ENCODE peak calls at places on chromosome 10, in five cellular contexts. J is H9, K is neuronal stem cell, H is H1, T is trophoblast cell. N is an unnamed sample.

GRCh38 chr10:58621379-58622077 is 108.9 kb downstream of the BICC1 start:
- DNase-seq in J (no peak), H (no peak), T (no peak), K (no peak), N (no peak)

GRCh38 chr10:59324597-59324996 is 37.8 kb downstream of the FAM13C start:
- DNase-seq in H (no peak), J (no peak), K (no peak), T (no peak), N (peak)

GRCh38 chr10:91756286-91756685 is 41.9 kb upstream of the TNKS2 start:
- DNase-seq in J (no peak), T (no peak), K (no peak), H (no peak), N (peak)

GRCh38 chr10:19683326-19683725 is 132.9 kb upstream of the PLXDC2 start:
- DNase-seq in T (peak), H (no peak), J (no peak), K (no peak), N (no peak)

GRCh38 chr10:60649485-60650271 is 128.6 kb upstream of the CDK1 start:
- DNase-seq in H (no peak), K (no peak), T (no peak), J (no peak), N (no peak)

GRCh38 chr10:76185476-76186255 is 754.2 kb downstream of the LRMDA start:
- DNase-seq in T (no peak), K (no peak), J (no peak), H (no peak), N (no peak)

GRCh38 chr10:27391916-27392315 is 112.2 kb upstream of the RAB18 start:
- DNase-seq in K (no peak), H (no peak), J (no peak), T (no peak), N (no peak)

GRCh38 chr10:80136134-80136571 is 3.6 kb downstream of the PLAC9 start:
- DNase-seq in T (no peak), J (no peak), K (no peak), H (no peak), N (no peak)

GRCh38 chr10:131141645-131142445 is 169.7 kb downstream of the TCERG1L start:
- DNase-seq in H (no peak), J (no peak), K (no peak), T (no peak), N (no peak)

GRCh38 chr10:50501899-50502556 is 121.7 kb downstream of the SGMS1 start:
- DNase-seq in H (no peak), T (no peak), K (no peak), J (no peak), N (no peak)

GRCh38 chr10:49323171-49323895 is 24.4 kb downstream of the C10orf71 start:
- DNase-seq in T (no peak), H (no peak), J (no peak), K (no peak), N (no peak)

GRCh38 chr10:49325131-49325915 is 26.4 kb downstream of the C10orf71 start:
- DNase-seq in K (no peak), J (no peak), H (no peak), T (no peak), N (no peak)

GRCh38 chr10:49322371-49323170 is 23.6 kb downstream of the C10orf71 start:
- DNase-seq in J (no peak), K (no peak), T (no peak), H (peak), N (no peak)

GRCh38 chr10:49324711-49325110 is 25.7 kb downstream of the C10orf71 start:
- DNase-seq in H (no peak), T (no peak), K (no peak), J (peak), N (no peak)

DNA sequence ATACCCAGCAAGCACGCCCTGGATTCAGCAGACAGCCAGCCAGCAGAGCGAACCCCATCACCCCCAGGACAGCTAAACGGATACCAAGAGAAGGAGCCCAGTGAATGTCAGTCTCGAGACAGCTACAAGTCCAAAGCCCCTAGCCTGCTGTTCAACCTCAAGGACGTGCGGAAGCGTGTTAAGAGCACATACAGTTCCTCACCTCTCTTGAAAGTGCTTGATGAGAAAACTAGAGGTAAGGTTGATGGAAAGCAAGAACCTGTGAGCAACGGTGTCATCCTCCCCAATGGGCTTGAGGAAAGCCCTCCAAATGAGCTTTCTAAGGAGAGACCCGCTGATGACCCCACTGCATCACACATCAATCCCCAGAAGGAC is 24.9 kb downstream of the C10orf71 start:
- DNase-seq in K (no peak), H (no peak), T (no peak), J (no peak), N (no peak)
- H2BK12ac ChIP-seq in K (no peak), H (no peak), T (no peak), J (no peak), N (no peak)

DNA sequence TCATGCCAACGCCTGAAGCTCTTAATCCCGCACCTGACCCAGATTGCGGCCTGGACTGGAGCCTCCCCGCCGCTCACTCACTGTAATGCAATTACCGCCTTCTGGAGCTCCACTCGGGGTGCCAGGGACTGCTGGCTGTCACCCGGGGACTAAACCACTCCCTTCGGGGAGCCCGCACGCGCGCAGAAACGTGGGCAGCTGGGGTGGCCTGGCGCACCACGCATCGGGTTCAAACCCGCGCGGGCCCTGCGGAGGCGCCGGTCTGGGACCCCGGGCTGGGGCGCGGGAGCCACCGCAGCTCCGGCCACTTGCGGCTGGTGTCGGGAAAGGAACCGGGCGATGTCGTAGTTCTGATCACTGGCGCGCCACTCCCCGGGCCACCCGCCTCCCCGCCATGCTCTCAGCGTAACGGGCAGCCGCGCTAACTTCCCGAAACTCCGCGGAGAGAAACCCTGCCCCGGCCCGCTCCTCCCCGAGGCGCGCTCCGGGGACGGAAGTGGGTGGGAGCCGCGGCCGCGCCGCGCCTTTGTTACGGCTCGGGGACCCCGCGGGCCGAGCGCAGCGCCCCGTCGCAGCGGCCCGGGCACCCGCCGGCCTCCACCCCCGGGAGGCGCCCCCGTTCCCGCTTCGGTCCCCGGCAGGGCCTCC is 100.3 kb upstream of the SVIL start:
- DNase-seq in J (peak), H (peak), K (peak), T (peak), N (peak)
- H3K4me2 ChIP-seq in J (peak), H (peak), K (peak), T (peak), N (peak)

DNA sequence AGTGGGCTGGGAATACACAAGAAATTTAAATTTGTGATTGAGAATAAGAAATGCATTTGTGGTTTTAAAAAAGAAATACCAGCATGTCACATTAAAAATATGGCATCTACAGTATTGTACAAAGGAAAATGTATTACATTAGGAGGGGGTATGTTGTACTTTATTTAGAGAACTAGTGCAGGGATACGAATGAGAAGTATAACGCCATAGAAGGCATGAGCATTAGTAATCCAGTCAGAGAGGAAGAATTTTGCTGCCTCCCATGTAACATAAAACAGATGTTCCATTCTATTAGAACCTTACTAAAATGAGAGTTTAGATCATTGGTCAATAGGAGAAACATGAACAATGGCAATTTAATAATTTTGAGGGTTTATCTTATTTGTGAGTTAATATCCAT is 182.2 kb downstream of the ADK start:
- DNase-seq in K (no peak), T (no peak), H (no peak), J (no peak), N (no peak)
- H2BK12ac ChIP-seq in K (no peak), T (no peak), H (no peak), J (no peak), N (no peak)

DNA sequence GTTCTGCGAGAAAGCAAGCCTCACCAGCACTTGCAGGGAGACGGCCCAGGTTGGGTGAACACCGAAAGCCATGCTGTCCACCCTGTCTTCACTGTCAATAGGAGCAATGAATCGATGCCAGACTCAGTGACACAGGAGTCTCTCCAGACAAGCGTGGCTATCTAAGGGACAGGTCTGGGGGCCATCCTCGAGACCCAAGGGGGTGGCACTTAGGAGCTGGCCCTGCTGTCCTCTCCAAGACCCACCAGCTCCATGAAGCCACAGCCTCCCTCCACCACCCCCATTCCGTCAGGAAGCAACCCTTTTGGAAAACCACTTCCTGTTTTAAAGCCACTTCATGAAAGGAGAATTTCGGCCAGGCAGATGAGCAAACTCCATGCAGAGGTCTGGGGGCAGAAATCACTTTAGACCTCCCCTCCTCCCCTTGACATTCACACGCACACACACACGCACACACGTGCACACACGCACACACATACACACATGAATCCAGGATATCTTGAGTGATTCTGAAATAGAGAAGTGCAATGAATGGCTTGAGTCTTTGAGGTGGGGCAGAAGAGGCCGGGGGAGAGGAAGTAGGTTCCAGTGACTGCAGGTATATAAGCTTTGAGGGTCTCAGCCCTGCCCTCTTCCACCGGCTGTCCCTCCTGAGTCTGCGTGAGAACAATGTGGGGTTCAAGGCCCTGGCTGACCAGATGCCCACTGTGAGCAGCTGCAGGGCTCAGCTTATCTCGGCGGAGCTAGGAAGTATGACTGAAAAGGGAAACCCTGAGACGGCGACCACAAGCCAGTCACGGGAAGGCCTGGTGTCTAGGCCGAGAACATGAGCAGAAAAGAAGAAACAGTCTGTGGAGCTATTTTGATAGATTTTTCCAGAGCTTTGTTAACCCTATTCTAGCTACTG is 25.0 kb downstream of the RGS10 start:
- DNase-seq in J (no peak), K (no peak), T (no peak), H (no peak), N (peak)
- H3K4me2 ChIP-seq in J (no peak), K (no peak), T (no peak), H (no peak), N (no peak)

DNA sequence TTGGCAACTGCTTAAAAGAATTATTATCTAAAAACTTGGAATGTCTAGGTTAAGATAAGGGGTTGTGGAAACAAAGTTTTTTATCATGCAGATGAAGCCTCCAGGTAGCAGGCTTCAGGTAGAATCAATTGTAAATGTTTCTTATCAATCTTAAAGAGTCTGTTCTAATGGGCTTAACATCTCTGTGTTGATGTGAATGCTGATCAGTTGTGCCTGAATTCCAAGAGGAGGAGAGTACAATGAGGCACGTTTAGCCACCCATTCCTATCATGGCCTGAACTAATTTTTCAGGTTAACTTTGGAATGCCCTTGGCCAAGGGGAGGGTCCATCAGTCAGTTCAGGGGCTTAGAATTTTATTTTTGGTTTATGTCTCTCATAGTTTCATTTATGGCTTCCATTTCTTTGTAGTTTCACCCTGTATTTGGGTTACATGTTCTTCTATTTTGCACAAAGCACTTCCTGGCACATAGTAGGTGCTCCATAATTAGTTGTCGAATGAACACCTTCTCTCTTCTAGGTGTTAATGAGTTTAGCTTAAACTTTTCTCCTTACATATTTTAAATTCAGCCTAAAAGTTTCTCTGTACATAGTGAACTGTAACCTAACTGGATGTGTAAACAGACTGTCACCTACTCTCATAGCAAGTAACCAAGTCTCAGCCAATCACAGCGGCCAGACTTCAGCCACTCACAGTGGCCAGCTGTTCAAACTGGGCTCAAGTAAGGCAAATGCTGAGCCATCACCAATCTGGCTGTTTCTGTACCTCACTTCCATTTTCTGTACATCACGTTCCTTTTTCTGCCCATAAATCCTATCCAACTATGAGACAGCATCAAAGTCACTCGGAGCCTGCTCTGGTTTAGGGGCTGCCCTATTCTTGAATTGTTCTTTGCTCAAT is 34.7 kb downstream of the ALOX5 start:
- DNase-seq in H (no peak), K (no peak), J (no peak), T (no peak), N (no peak)
- H2BK12ac ChIP-seq in H (no peak), K (no peak), J (peak), T (no peak), N (no peak)

GRCh38 chr10:127690176-127690575 is 46.8 kb upstream of the FOXI2 start:
- DNase-seq in K (no peak), T (no peak), H (no peak), J (no peak), N (no peak)

GRCh38 chr10:127695431-127695830 is 41.6 kb upstream of the FOXI2 start:
- DNase-seq in J (no peak), T (no peak), H (no peak), K (no peak), N (no peak)

GRCh38 chr10:127699311-127699710 is 37.7 kb upstream of the FOXI2 start:
- DNase-seq in T (no peak), H (no peak), J (no peak), K (no peak), N (no peak)

GRCh38 chr10:127694580-127695193 is 42.3 kb upstream of the FOXI2 start:
- DNase-seq in H (peak), K (peak), J (peak), T (peak), N (no peak)
- H3K4me2 ChIP-seq in H (no peak), K (no peak), J (no peak), T (no peak), N (no peak)

DNA sequence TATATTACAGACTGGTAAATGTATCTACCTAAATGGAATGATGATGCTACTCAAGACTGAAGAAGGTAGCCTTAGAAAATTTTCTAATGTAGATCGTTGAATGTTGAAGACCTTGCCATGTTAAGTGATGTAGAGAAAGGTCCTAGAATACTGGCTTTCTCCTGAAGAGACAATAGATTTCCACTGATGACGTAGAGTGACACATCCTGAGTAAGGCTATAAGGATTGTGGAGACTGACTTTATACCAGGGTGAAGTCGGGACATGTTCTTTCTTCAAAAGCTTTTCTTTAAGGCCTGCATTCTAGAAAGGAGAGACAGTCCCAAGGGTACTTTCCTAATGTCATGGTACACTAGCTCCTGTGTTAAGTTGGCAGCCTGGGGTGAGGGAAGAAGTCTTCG is 58.6 kb downstream of the PCDH15 start:
- DNase-seq in K (no peak), H (no peak), J (no peak), T (no peak), N (no peak)
- H2BK12ac ChIP-seq in K (no peak), H (no peak), J (no peak), T (no peak), N (no peak)

DNA sequence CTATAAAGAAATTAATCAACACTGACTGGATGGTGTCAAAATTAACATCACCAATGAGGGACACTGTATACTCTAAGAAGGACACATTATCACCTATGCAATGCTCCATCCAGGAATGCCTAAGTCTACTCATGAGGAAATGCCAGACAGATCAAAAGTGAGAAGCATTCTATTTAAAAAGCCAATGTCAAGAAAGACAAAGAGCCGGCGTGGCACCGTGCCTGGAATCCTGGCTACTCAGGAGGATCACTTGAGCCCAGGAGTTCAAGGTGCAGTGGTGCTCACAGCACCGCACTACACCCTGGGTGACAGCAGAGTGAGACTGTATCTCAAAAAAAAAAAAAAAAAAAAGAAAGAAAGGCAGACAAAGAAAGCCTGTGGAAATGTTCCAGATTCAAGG is 45.5 kb upstream of the ANAPC16 start:
- DNase-seq in H (no peak), K (no peak), T (no peak), J (no peak), N (no peak)
- H3K4me2 ChIP-seq in H (no peak), K (no peak), T (no peak), J (no peak), N (no peak)

GRCh38 chr10:86699541-86699940 is 31.2 kb downstream of the LDB3 start:
- DNase-seq in K (no peak), T (no peak), H (no peak), J (no peak), N (no peak)

GRCh38 chr10:86699125-86699524 is 30.8 kb downstream of the LDB3 start:
- DNase-seq in T (no peak), J (no peak), H (no peak), K (no peak), N (no peak)

GRCh38 chr10:86698207-86698940 is 30.1 kb downstream of the LDB3 start:
- DNase-seq in K (no peak), H (no peak), J (no peak), T (no peak), N (no peak)

GRCh38 chr10:86700851-86701617 is 32.7 kb downstream of the LDB3 start:
- DNase-seq in H (no peak), J (no peak), T (no peak), K (no peak), N (no peak)

GRCh38 chr10:86699991-86700840 is 31.9 kb downstream of the LDB3 start:
- DNase-seq in K (no peak), H (no peak), J (no peak), T (no peak), N (no peak)
- H2BK12ac ChIP-seq in K (no peak), H (no peak), J (no peak), T (no peak), N (no peak)

DNA sequence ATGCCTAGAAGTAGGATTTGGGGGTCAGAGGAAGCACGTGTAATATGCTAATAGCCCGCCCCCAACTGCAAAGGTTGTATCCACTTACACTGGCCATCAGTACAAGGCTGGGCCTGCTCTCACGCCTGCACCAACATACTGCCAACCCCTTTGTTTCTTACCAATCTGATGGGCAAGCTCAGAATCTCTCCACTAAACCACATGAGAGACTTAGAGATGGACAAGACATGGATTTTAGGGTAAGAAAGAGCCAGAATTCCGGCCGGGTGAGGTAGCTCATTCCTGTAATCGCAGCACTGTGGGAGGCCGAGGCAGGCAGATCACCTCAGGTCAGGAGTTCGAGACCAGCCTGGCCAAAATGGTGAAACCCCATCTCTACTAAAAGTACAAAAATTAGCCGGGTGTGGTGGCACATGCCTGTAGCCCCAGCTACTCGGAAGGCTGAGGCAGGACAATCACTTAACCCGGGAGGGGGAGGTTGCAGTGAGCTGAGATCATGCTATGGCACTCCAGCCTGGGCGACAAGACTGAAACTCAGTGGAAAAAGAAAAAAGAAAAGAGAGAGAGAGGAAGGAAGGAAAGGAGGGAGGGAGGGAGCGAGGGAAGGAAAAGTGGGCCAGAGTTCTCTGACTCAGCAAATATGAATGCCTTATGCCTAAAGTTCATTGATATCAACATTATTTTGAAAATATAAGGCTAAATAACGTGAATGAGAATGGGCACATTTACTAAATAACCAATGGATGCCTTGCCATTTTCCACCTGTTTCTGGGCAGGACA is 162.2 kb downstream of the SLIT1 start:
- DNase-seq in K (no peak), H (no peak), J (no peak), T (no peak), N (no peak)
- H3K4me2 ChIP-seq in K (no peak), H (no peak), J (no peak), T (no peak), N (no peak)